ENCODE peak calls at places on chromosomes 5 and 9, in five cellular contexts. V is bronchial epithelial cell, L is WTC11, K is endothelial cell, M is HL-60. Y is an unnamed sample.

GRCh38 chr9:11338130-11338529 is 725.3 kb upstream of the PTPRD start:
- DNase-seq in M (no peak), K (no peak), L (no peak), V (peak; percentile 61), Y (no peak)

GRCh38 chr9:38282756-38283155 is 109.7 kb upstream of the ALDH1B1 start:
- DNase-seq in V (no peak), K (no peak), M (no peak), L (no peak), Y (no peak)

GRCh38 chr5:92904021-92904420 is 677.0 kb downstream of the NR2F1-AS1 start:
- DNase-seq in M (no peak), L (no peak), K (no peak), V (no peak), Y (no peak)

GRCh38 chr9:99445920-99446319 is 223.8 kb downstream of the SEC61B start:
- DNase-seq in M (no peak), K (no peak), V (peak; percentile 61), L (no peak), Y (no peak)

GRCh38 chr9:36148652-36149051 is 12.1 kb downstream of the GLIPR2 start:
- DNase-seq in V (peak; percentile 58), K (no peak), L (no peak), M (peak; percentile 75), Y (peak; percentile 70)

GRCh38 chr5:173916233-173916632 is 28.1 kb downstream of the CPEB4 start:
- DNase-seq in K (no peak), L (no peak), V (no peak), M (no peak), Y (no peak)

GRCh38 chr9:136570191-136570845 is 24.5 kb upstream of the NOTCH1 start:
- DNase-seq in L (no peak), V (no peak), M (no peak), K (no peak), Y (no peak)

GRCh38 chr9:134983506-134984371 is 66.0 kb upstream of the FCN1 start:
- DNase-seq in M (no peak), L (no peak), V (no peak), K (no peak), Y (no peak)

GRCh38 chr5:59275537-59276276 is 617.8 kb downstream of the PDE4D start:
- DNase-seq in M (no peak), K (peak; percentile 33), L (peak; percentile 23), V (peak; percentile 80), Y (peak; percentile 12)

GRCh38 chr5:137084016-137084415 is 415.1 kb downstream of the SPOCK1 start:
- DNase-seq in V (no peak), L (no peak), M (no peak), K (no peak), Y (no peak)

GRCh38 chr5:174531782-174532191 is 192.6 kb upstream of the MSX2 start:
- DNase-seq in M (peak; percentile 26), L (no peak), V (peak; percentile 33), K (no peak), Y (no peak)

GRCh38 chr5:1090538-1090937 is 21.3 kb downstream of the SLC12A7 start:
- DNase-seq in V (no peak), L (no peak), M (no peak), K (no peak), Y (no peak)

GRCh38 chr5:94181940-94182339 is 436.5 kb downstream of the KIAA0825 start:
- DNase-seq in K (no peak), V (peak; percentile 33), L (peak; percentile 24), M (no peak), Y (peak; percentile 29)

GRCh38 chr9:99851028-99851822 is 29.5 kb downstream of the NR4A3 start:
- DNase-seq in V (no peak), K (no peak), M (no peak), L (no peak), Y (no peak)

GRCh38 chr5:172102913-172103629 is 85.0 kb downstream of the STK10 start:
- DNase-seq in L (no peak), V (peak; percentile 98), M (no peak), K (peak; percentile 46), Y (peak; percentile 88)

GRCh38 chr9:110842976-110843375 is 174.4 kb downstream of the MUSK start:
- DNase-seq in V (no peak), M (no peak), L (no peak), K (no peak), Y (no peak)

GRCh38 chr9:110844121-110844520 is 175.5 kb downstream of the MUSK start:
- DNase-seq in L (no peak), K (no peak), V (no peak), M (no peak), Y (no peak)

GRCh38 chr9:110837401-110838005 is 168.9 kb downstream of the MUSK start:
- DNase-seq in L (no peak), M (no peak), V (peak; percentile 56), K (no peak), Y (no peak)

GRCh38 chr9:110847661-110848060 is 179.1 kb downstream of the MUSK start:
- DNase-seq in K (no peak), V (no peak), M (no peak), L (no peak), Y (no peak)

DNA sequence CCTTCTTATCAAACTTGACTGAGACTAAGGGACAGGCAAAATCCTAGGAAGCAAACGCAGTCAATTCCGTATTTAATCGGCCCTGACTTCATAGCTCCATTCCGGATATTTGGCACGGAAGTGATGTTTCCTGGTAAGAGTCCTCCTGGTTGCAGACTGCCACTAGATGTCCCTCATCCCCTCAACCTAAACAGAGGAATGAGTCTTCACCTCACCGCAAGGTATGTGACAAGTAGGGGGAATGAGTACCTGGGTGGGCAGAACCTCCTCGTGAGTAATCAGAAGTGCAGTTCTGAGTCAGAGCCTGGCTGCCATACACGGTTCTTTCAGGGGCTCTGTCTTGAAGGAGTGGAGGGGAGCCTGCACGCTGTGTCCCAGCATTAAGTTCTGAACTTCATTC is 173.6 kb downstream of the MUSK start:
- DNase-seq in K (no peak), V (peak; percentile 63), L (peak; percentile 17), M (no peak), Y (no peak)
- TF ChIP-seq CTCF in K (no peak), V (no peak), L (no peak), M (no peak), Y (no peak)

DNA sequence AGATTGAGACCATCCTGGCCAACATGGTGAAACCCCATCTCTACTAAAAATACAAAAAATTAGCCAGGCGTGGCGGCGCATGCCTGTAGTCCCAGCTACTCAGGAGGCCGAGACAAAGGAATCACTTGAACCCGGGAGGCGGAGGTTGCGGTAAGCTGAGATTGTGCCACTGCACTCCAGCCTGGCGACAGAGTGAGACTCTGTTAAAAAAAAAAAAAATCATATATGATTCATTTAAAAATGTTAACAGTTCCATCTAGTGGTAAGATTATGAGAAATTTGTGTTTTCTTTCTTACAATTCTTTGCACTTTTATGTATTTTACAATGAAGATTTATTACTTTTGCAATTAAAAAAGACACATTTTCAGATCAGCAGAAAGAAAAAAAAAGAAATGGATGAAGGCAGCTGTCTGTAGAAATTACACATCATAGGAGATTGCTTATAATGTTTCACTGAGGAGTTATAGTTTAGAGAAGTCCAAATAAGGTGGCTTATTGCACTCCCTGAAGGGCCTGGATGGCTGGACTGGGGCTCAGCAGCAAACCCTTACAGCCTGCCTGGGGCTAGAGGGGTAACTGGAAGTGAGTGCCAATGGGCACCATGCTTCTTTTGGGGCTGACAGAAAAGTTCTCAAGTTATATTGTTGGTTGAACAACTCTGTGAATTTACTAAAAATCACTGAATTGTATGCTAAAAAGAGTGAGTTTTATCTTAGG is 20.2 kb downstream of the C9orf153 start:
- DNase-seq in K (no peak), L (no peak), V (peak; percentile 30), M (no peak), Y (no peak)
- TF ChIP-seq CTCF in K (no peak), L (no peak), V (no peak), M (no peak), Y (no peak)

DNA sequence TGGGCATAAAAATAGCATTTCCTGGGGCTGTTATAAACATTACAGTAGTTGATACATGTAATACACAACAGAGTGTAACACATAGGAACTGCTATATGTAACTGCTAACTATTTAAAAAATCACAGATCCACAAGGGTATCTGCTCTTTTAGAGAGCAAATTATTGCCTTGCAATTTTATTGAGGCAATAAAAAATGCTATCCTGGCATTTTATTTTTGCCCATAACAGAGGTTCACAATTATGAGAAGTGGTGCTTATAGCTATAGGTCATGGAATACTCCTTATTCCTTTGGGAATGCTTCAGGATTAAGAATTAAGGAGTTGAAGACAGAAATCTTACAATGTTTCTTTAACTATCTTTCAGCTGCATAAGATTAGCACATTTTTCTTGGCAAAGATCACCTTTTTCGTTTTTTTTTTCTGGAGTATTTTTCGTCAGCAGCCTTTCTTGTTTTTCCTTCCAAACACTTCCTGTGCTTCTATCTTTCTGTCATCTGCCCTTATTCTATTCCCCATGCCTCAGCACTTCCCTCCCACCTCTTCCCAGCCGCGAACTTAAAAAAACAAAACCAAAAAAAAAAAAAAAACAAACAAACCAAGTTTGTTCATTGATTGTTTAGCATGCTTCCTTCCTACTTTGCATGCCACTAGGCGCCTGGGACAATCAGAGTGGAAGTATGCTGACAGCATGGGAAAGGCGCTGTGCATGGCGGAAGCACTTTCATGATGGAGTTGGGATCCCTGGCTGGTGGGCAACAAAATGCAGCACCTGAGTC is 264.2 kb downstream of the MAST4 start:
- DNase-seq in V (no peak), K (peak; percentile 63), L (peak; percentile 13), M (no peak), Y (no peak)
- TF ChIP-seq CTCF in V (no peak), K (no peak), L (no peak), M (no peak), Y (no peak)

DNA sequence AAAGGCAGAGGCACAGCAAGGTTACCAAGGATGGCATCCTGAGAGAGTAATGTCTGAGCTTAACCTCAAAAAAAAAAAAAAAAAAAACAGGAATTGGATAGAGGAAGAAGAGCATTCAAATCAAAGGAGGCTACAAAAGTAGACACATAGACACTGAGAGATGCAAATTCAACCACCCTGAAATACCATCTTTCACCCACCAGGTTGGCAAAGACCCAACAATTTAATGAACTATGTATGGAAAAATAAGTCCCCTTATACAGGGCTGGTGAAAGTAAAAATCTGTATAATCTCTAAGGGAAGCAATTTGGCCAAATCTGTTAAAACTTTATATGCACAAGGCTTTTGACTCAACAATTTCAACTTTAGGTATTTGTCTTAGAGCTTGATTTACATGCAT is 4.9 kb downstream of the NADK2 start:
- DNase-seq in M (no peak), L (no peak), V (no peak), K (no peak), Y (no peak)
- TF ChIP-seq CTCF in M (no peak), L (no peak), V (no peak), K (no peak), Y (no peak)

GRCh38 chr5:63961125-63961597 is 1.1 kb downstream of the HTR1A start:
- DNase-seq in K (no peak), V (no peak), L (peak; percentile 10), M (no peak), Y (no peak)

GRCh38 chr5:63961598-63962161 is 565 bp downstream of the HTR1A start:
- DNase-seq in M (no peak), L (peak; percentile 38), V (no peak), K (peak; percentile 35), Y (no peak)

GRCh38 chr5:63963926-63964325 is 1.7 kb upstream of the HTR1A start:
- DNase-seq in V (peak; percentile 10), L (no peak), K (no peak), M (no peak), Y (no peak)

GRCh38 chr5:63962345-63962744 is at the start of gene HTR1A:
- DNase-seq in M (no peak), K (no peak), L (peak; percentile 17), V (no peak), Y (no peak)

GRCh38 chr5:63963080-63963735 is 963 bp upstream of the HTR1A start:
- DNase-seq in V (peak; percentile 64), M (peak; percentile 43), L (peak; percentile 66), K (peak; percentile 78), Y (peak; percentile 44)
- TF ChIP-seq CTCF in V (peak; percentile 76), M (peak; percentile 43), L (peak; percentile 19), K (peak; percentile 60), Y (peak; percentile 30)

Y was measured in Calu3.